ENCODE peak calls at places on chromosomes 3 and 15, in ten cellular contexts. One of them, this sample, is unnamed.
A peak's percentile ranks its signal among the peaks of the same experiment; 100 is the strongest.

GRCh38 chr3:146195030-146195429 is 34.0 kb upstream of the PLOD2 start:
- DNase-seq in prostate gland: no peak
- DNase-seq in adrenal gland: no peak
- DNase-seq in coronary artery: no peak
- DNase-seq in AG09309: no peak
- DNase-seq in astrocyte of the spinal cord: no peak
- DNase-seq in GM12878: no peak
- DNase-seq in aorta: no peak
- DNase-seq in iPS DF 6.9: no peak
- DNase-seq in PC-9: no peak
- DNase-seq in this sample: no peak

GRCh38 chr3:185308126-185308754 is 54.4 kb upstream of the EHHADH start:
- DNase-seq in prostate gland: peak; percentile 19
- DNase-seq in adrenal gland: peak; percentile 56
- DNase-seq in coronary artery: no peak
- DNase-seq in AG09309: peak; percentile 28
- DNase-seq in astrocyte of the spinal cord: peak; percentile 60
- DNase-seq in GM12878: peak; percentile 49
- DNase-seq in aorta: no peak
- DNase-seq in iPS DF 6.9: peak; percentile 77
- DNase-seq in PC-9: peak; percentile 74
- DNase-seq in this sample: peak; percentile 76

GRCh38 chr15:56040081-56041035 is 46.9 kb upstream of the NEDD4 start:
- DNase-seq in prostate gland: peak; percentile 76
- DNase-seq in adrenal gland: peak; percentile 86
- DNase-seq in coronary artery: no peak
- DNase-seq in AG09309: peak; percentile 72
- DNase-seq in astrocyte of the spinal cord: peak; percentile 94
- DNase-seq in GM12878: no peak
- DNase-seq in aorta: peak; percentile 61
- DNase-seq in iPS DF 6.9: no peak
- DNase-seq in PC-9: peak; percentile 70
- DNase-seq in this sample: peak; percentile 69

GRCh38 chr3:27535809-27536392 is 51.7 kb upstream of the SLC4A7 start:
- DNase-seq in prostate gland: no peak
- DNase-seq in adrenal gland: no peak
- DNase-seq in coronary artery: no peak
- DNase-seq in AG09309: no peak
- DNase-seq in astrocyte of the spinal cord: peak; percentile 49
- DNase-seq in GM12878: no peak
- DNase-seq in aorta: no peak
- DNase-seq in iPS DF 6.9: no peak
- DNase-seq in PC-9: peak; percentile 21
- DNase-seq in this sample: no peak

GRCh38 chr3:170593634-170594033 is 7.8 kb upstream of the SLC7A14 start:
- DNase-seq in prostate gland: no peak
- DNase-seq in adrenal gland: no peak
- DNase-seq in coronary artery: no peak
- DNase-seq in AG09309: no peak
- DNase-seq in astrocyte of the spinal cord: no peak
- DNase-seq in GM12878: no peak
- DNase-seq in aorta: no peak
- DNase-seq in iPS DF 6.9: no peak
- DNase-seq in PC-9: no peak
- DNase-seq in this sample: no peak

GRCh38 chr3:194661374-194661773 is 10.6 kb downstream of the LSG1 start:
- DNase-seq in prostate gland: no peak
- DNase-seq in adrenal gland: no peak
- DNase-seq in coronary artery: peak; percentile 12
- DNase-seq in AG09309: no peak
- DNase-seq in astrocyte of the spinal cord: no peak
- DNase-seq in GM12878: no peak
- DNase-seq in aorta: no peak
- DNase-seq in iPS DF 6.9: no peak
- DNase-seq in PC-9: no peak
- DNase-seq in this sample: no peak

GRCh38 chr15:100733786-100734185 is 131.4 kb downstream of the ASB7 start:
- DNase-seq in prostate gland: no peak
- DNase-seq in adrenal gland: no peak
- DNase-seq in coronary artery: no peak
- DNase-seq in AG09309: no peak
- DNase-seq in astrocyte of the spinal cord: peak; percentile 40
- DNase-seq in GM12878: no peak
- DNase-seq in aorta: no peak
- DNase-seq in iPS DF 6.9: no peak
- DNase-seq in PC-9: no peak
- DNase-seq in this sample: no peak

GRCh38 chr15:78347586-78348543 is 7.7 kb downstream of the CRABP1 start:
- DNase-seq in prostate gland: peak; percentile 52
- DNase-seq in adrenal gland: no peak
- DNase-seq in coronary artery: no peak
- DNase-seq in AG09309: no peak
- DNase-seq in astrocyte of the spinal cord: no peak
- DNase-seq in GM12878: no peak
- DNase-seq in aorta: peak; percentile 25
- DNase-seq in iPS DF 6.9: no peak
- DNase-seq in PC-9: no peak
- DNase-seq in this sample: no peak

GRCh38 chr15:38876621-38877020 is 312.0 kb upstream of the RASGRP1 start:
- DNase-seq in prostate gland: no peak
- DNase-seq in adrenal gland: no peak
- DNase-seq in coronary artery: no peak
- DNase-seq in AG09309: no peak
- DNase-seq in astrocyte of the spinal cord: no peak
- DNase-seq in GM12878: no peak
- DNase-seq in aorta: no peak
- DNase-seq in iPS DF 6.9: no peak
- DNase-seq in PC-9: no peak
- DNase-seq in this sample: no peak

GRCh38 chr15:57911247-57911646 is 154.3 kb downstream of the ALDH1A2 start:
- DNase-seq in prostate gland: no peak
- DNase-seq in adrenal gland: no peak
- DNase-seq in coronary artery: no peak
- DNase-seq in AG09309: no peak
- DNase-seq in astrocyte of the spinal cord: no peak
- DNase-seq in GM12878: no peak
- DNase-seq in aorta: no peak
- DNase-seq in iPS DF 6.9: no peak
- DNase-seq in PC-9: no peak
- DNase-seq in this sample: no peak

GRCh38 chr15:49314729-49315128 is 108.3 kb upstream of the FGF7 start:
- DNase-seq in prostate gland: no peak
- DNase-seq in adrenal gland: peak; percentile 17
- DNase-seq in coronary artery: no peak
- DNase-seq in AG09309: no peak
- DNase-seq in astrocyte of the spinal cord: no peak
- DNase-seq in GM12878: no peak
- DNase-seq in aorta: no peak
- DNase-seq in iPS DF 6.9: no peak
- DNase-seq in PC-9: no peak
- DNase-seq in this sample: no peak

GRCh38 chr3:136141891-136142290 is 54.2 kb downstream of the MSL2 start:
- DNase-seq in prostate gland: no peak
- DNase-seq in adrenal gland: no peak
- DNase-seq in coronary artery: no peak
- DNase-seq in AG09309: no peak
- DNase-seq in astrocyte of the spinal cord: peak; percentile 34
- DNase-seq in GM12878: no peak
- DNase-seq in aorta: no peak
- DNase-seq in iPS DF 6.9: no peak
- DNase-seq in PC-9: no peak
- DNase-seq in this sample: no peak

DNA sequence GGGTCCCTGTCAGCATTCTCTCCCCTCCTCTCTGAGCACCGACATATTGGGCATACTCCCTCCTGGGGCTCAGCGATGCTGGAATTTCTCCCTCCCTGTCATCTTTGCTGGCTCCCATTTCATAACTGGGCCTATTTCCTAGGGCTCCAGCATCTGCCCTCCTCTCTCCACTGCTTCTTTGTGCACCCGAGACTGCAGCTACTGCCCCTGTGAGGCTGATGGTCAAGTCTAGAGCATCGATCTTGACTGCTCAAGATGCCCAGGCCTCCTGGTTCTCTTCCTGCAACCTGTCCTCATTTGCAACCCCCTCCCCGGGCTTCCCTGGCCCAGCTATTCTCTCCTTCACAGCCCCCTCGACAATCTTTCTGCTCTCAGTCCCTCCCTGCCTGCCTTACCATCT is 53.5 kb downstream of the WHAMM start:
- DNase-seq in prostate gland: no peak
- DNase-seq in adrenal gland: no peak
- DNase-seq in coronary artery: no peak
- DNase-seq in AG09309: no peak
- DNase-seq in astrocyte of the spinal cord: no peak
- DNase-seq in GM12878: no peak
- DNase-seq in aorta: no peak
- DNase-seq in iPS DF 6.9: no peak
- DNase-seq in PC-9: no peak
- DNase-seq in this sample: no peak
- H3K4me3 ChIP-seq in prostate gland: no peak overlapping the region
- H3K4me3 ChIP-seq in adrenal gland: no peak overlapping the region
- H3K4me3 ChIP-seq in coronary artery: no peak overlapping the region
- H3K4me3 ChIP-seq in AG09309: no peak overlapping the region
- H3K4me3 ChIP-seq in astrocyte of the spinal cord: no peak overlapping the region
- H3K4me3 ChIP-seq in GM12878: no peak overlapping the region
- H3K4me3 ChIP-seq in aorta: no peak overlapping the region
- H3K4me3 ChIP-seq in iPS DF 6.9: no peak overlapping the region
- H3K4me3 ChIP-seq in PC-9: no peak overlapping the region
- H3K4me3 ChIP-seq in this sample: no peak overlapping the region

DNA sequence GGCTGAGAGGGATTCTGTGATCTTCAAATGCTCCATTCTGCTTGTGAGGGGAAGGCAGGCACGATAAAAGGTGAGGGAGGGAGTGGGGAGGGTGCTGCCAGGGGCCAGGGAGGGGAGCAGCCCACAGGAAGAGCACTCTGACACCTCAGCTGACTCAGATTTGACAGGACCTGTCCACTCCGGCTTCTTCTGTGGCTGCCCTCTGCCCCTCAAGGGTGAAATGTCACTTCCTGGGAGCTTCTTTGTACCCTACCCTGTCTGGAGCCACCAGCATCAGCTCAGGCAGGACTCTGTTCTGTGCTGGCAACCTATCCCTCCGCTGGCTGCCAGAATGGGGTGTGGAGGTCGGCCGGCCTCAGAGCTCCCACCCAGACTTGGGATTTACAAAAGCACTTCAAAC is 114.0 kb upstream of the HACD2 start:
- DNase-seq in prostate gland: no peak
- DNase-seq in adrenal gland: no peak
- DNase-seq in coronary artery: no peak
- DNase-seq in AG09309: no peak
- DNase-seq in astrocyte of the spinal cord: no peak
- DNase-seq in GM12878: no peak
- DNase-seq in aorta: no peak
- DNase-seq in iPS DF 6.9: no peak
- DNase-seq in PC-9: no peak
- DNase-seq in this sample: no peak
- H3K4me3 ChIP-seq in prostate gland: peak overlapping the region; percentile 33
- H3K4me3 ChIP-seq in adrenal gland: no peak overlapping the region
- H3K4me3 ChIP-seq in coronary artery: peak overlapping the region; percentile 81
- H3K4me3 ChIP-seq in AG09309: no peak overlapping the region
- H3K4me3 ChIP-seq in astrocyte of the spinal cord: no peak overlapping the region
- H3K4me3 ChIP-seq in GM12878: no peak overlapping the region
- H3K4me3 ChIP-seq in aorta: peak overlapping the region; percentile 85
- H3K4me3 ChIP-seq in iPS DF 6.9: no peak overlapping the region
- H3K4me3 ChIP-seq in PC-9: no peak overlapping the region
- H3K4me3 ChIP-seq in this sample: no peak overlapping the region

GRCh38 chr3:126753191-126754160 is 49.4 kb downstream of the CHCHD6 start:
- DNase-seq in prostate gland: peak; percentile 88
- DNase-seq in adrenal gland: no peak
- DNase-seq in coronary artery: peak; percentile 62
- DNase-seq in AG09309: no peak
- DNase-seq in astrocyte of the spinal cord: peak; percentile 29
- DNase-seq in GM12878: no peak
- DNase-seq in aorta: no peak
- DNase-seq in iPS DF 6.9: no peak
- DNase-seq in PC-9: peak; percentile 95
- DNase-seq in this sample: no peak

GRCh38 chr3:126758882-126759281 is 54.8 kb downstream of the CHCHD6 start:
- DNase-seq in prostate gland: no peak
- DNase-seq in adrenal gland: no peak
- DNase-seq in coronary artery: peak; percentile 46
- DNase-seq in AG09309: no peak
- DNase-seq in astrocyte of the spinal cord: peak; percentile 13
- DNase-seq in GM12878: no peak
- DNase-seq in aorta: no peak
- DNase-seq in iPS DF 6.9: no peak
- DNase-seq in PC-9: no peak
- DNase-seq in this sample: no peak

GRCh38 chr3:126760541-126760940 is 56.5 kb downstream of the CHCHD6 start:
- DNase-seq in prostate gland: no peak
- DNase-seq in adrenal gland: no peak
- DNase-seq in coronary artery: no peak
- DNase-seq in AG09309: no peak
- DNase-seq in astrocyte of the spinal cord: no peak
- DNase-seq in GM12878: no peak
- DNase-seq in aorta: no peak
- DNase-seq in iPS DF 6.9: no peak
- DNase-seq in PC-9: no peak
- DNase-seq in this sample: no peak

GRCh38 chr3:126755866-126756265 is 51.8 kb downstream of the CHCHD6 start:
- DNase-seq in prostate gland: no peak
- DNase-seq in adrenal gland: no peak
- DNase-seq in coronary artery: peak; percentile 46
- DNase-seq in AG09309: no peak
- DNase-seq in astrocyte of the spinal cord: no peak
- DNase-seq in GM12878: no peak
- DNase-seq in aorta: no peak
- DNase-seq in iPS DF 6.9: no peak
- DNase-seq in PC-9: no peak
- DNase-seq in this sample: no peak

GRCh38 chr3:126758019-126758418 is 54.0 kb downstream of the CHCHD6 start:
- DNase-seq in prostate gland: no peak
- DNase-seq in adrenal gland: no peak
- DNase-seq in coronary artery: no peak
- DNase-seq in AG09309: no peak
- DNase-seq in astrocyte of the spinal cord: no peak
- DNase-seq in GM12878: no peak
- DNase-seq in aorta: no peak
- DNase-seq in iPS DF 6.9: no peak
- DNase-seq in PC-9: no peak
- DNase-seq in this sample: no peak
- H3K4me3 ChIP-seq in prostate gland: no peak overlapping the region
- H3K4me3 ChIP-seq in adrenal gland: no peak overlapping the region
- H3K4me3 ChIP-seq in coronary artery: no peak overlapping the region
- H3K4me3 ChIP-seq in AG09309: no peak overlapping the region
- H3K4me3 ChIP-seq in astrocyte of the spinal cord: no peak overlapping the region
- H3K4me3 ChIP-seq in GM12878: no peak overlapping the region
- H3K4me3 ChIP-seq in aorta: no peak overlapping the region
- H3K4me3 ChIP-seq in iPS DF 6.9: no peak overlapping the region
- H3K4me3 ChIP-seq in PC-9: no peak overlapping the region
- H3K4me3 ChIP-seq in this sample: no peak overlapping the region

DNA sequence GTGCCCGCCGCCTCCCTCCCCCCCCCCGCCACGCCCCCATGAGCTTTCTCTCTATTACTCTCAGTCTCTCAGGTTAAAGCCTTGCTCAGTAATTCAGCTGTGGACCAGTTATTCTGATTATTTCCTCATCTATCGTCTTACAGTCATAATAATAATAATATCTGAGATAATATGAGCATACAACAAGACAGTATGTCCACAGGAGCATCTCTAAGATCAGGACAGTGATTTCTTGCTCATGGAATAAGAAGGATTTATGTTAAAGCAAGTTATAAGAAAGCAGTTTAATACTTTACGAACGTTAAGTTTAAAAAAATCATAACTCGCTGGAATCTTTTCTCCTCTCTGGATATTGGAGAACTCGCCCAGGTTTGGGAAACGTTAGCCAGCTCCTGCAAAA is 657 bp upstream of the LMCD1 start:
- DNase-seq in prostate gland: no peak
- DNase-seq in adrenal gland: no peak
- DNase-seq in coronary artery: no peak
- DNase-seq in AG09309: no peak
- DNase-seq in astrocyte of the spinal cord: no peak
- DNase-seq in GM12878: no peak
- DNase-seq in aorta: no peak
- DNase-seq in iPS DF 6.9: no peak
- DNase-seq in PC-9: no peak
- DNase-seq in this sample: no peak
- H3K4me3 ChIP-seq in prostate gland: peak overlapping the region; percentile 50
- H3K4me3 ChIP-seq in adrenal gland: peak overlapping the region; percentile 60
- H3K4me3 ChIP-seq in coronary artery: peak overlapping the region; percentile 74
- H3K4me3 ChIP-seq in AG09309: peak overlapping the region; percentile 61
- H3K4me3 ChIP-seq in astrocyte of the spinal cord: peak overlapping the region; percentile 53
- H3K4me3 ChIP-seq in GM12878: peak overlapping the region; percentile 51
- H3K4me3 ChIP-seq in aorta: peak overlapping the region; percentile 45
- H3K4me3 ChIP-seq in iPS DF 6.9: peak overlapping the region; percentile 21
- H3K4me3 ChIP-seq in PC-9: peak overlapping the region; percentile 78
- H3K4me3 ChIP-seq in this sample: no peak overlapping the region

This sample was measured in body of pancreas.